ENCODE peak calls at places on chromosomes 7 and 10, in nine cellular contexts. One of them, this sample, is unnamed.

GRCh38 chr7:151017953-151018420 is 6.3 kb downstream of the ATG9B start:
- DNase-seq in heart left ventricle: peak
- DNase-seq in AG09309: no peak
- DNase-seq in BE2C: peak
- DNase-seq in ovary: peak
- DNase-seq in esophagus squamous epithelium: no peak
- DNase-seq in dorsolateral prefrontal cortex: peak
- DNase-seq in progenitor cell of endocrine pancreas: peak
- DNase-seq in IMR-90: peak
- DNase-seq in this sample: peak

GRCh38 chr10:60335708-60336107 is 54.0 kb downstream of the ANK3 start:
- DNase-seq in heart left ventricle: no peak
- DNase-seq in AG09309: no peak
- DNase-seq in BE2C: no peak
- DNase-seq in ovary: no peak
- DNase-seq in esophagus squamous epithelium: no peak
- DNase-seq in dorsolateral prefrontal cortex: no peak
- DNase-seq in progenitor cell of endocrine pancreas: no peak
- DNase-seq in IMR-90: no peak
- DNase-seq in this sample: no peak

GRCh38 chr7:140591178-140591902 is 49.3 kb downstream of the DENND2A start:
- DNase-seq in heart left ventricle: no peak
- DNase-seq in AG09309: no peak
- DNase-seq in BE2C: no peak
- DNase-seq in ovary: no peak
- DNase-seq in esophagus squamous epithelium: no peak
- DNase-seq in dorsolateral prefrontal cortex: no peak
- DNase-seq in progenitor cell of endocrine pancreas: no peak
- DNase-seq in IMR-90: peak
- DNase-seq in this sample: no peak

GRCh38 chr10:4710858-4711257 is 115.1 kb upstream of the AKR1E2 start:
- DNase-seq in heart left ventricle: no peak
- DNase-seq in AG09309: no peak
- DNase-seq in BE2C: no peak
- DNase-seq in ovary: no peak
- DNase-seq in esophagus squamous epithelium: no peak
- DNase-seq in dorsolateral prefrontal cortex: no peak
- DNase-seq in progenitor cell of endocrine pancreas: no peak
- DNase-seq in IMR-90: no peak
- DNase-seq in this sample: no peak

GRCh38 chr7:26397326-26397725 is 105.7 kb downstream of the SNX10 start:
- DNase-seq in heart left ventricle: no peak
- DNase-seq in AG09309: no peak
- DNase-seq in BE2C: no peak
- DNase-seq in ovary: no peak
- DNase-seq in esophagus squamous epithelium: no peak
- DNase-seq in dorsolateral prefrontal cortex: no peak
- DNase-seq in progenitor cell of endocrine pancreas: no peak
- DNase-seq in IMR-90: no peak
- DNase-seq in this sample: no peak

GRCh38 chr7:81209059-81209458 is 290.2 kb upstream of the SEMA3C start:
- DNase-seq in heart left ventricle: no peak
- DNase-seq in AG09309: no peak
- DNase-seq in BE2C: no peak
- DNase-seq in ovary: no peak
- DNase-seq in esophagus squamous epithelium: no peak
- DNase-seq in dorsolateral prefrontal cortex: no peak
- DNase-seq in progenitor cell of endocrine pancreas: no peak
- DNase-seq in IMR-90: peak
- DNase-seq in this sample: no peak

GRCh38 chr10:70433581-70434280 is 7.8 kb downstream of the NODAL start:
- DNase-seq in heart left ventricle: peak
- DNase-seq in AG09309: no peak
- DNase-seq in BE2C: peak
- DNase-seq in ovary: no peak
- DNase-seq in esophagus squamous epithelium: no peak
- DNase-seq in dorsolateral prefrontal cortex: no peak
- DNase-seq in progenitor cell of endocrine pancreas: no peak
- DNase-seq in IMR-90: peak
- DNase-seq in this sample: no peak

GRCh38 chr10:48604039-48604407 is 850 bp downstream of the ARHGAP22 start:
- DNase-seq in heart left ventricle: no peak
- DNase-seq in AG09309: no peak
- DNase-seq in BE2C: no peak
- DNase-seq in ovary: no peak
- DNase-seq in esophagus squamous epithelium: no peak
- DNase-seq in dorsolateral prefrontal cortex: no peak
- DNase-seq in progenitor cell of endocrine pancreas: no peak
- DNase-seq in IMR-90: no peak
- DNase-seq in this sample: no peak

GRCh38 chr7:112500619-112501018 is 19.8 kb downstream of the LSMEM1 start:
- DNase-seq in heart left ventricle: no peak
- DNase-seq in AG09309: no peak
- DNase-seq in BE2C: no peak
- DNase-seq in ovary: no peak
- DNase-seq in esophagus squamous epithelium: no peak
- DNase-seq in dorsolateral prefrontal cortex: no peak
- DNase-seq in progenitor cell of endocrine pancreas: no peak
- DNase-seq in IMR-90: no peak
- DNase-seq in this sample: no peak

GRCh38 chr10:78924319-78925003 is 144.3 kb upstream of the ZMIZ1 start:
- DNase-seq in heart left ventricle: no peak
- DNase-seq in AG09309: no peak
- DNase-seq in BE2C: no peak
- DNase-seq in ovary: no peak
- DNase-seq in esophagus squamous epithelium: no peak
- DNase-seq in dorsolateral prefrontal cortex: no peak
- DNase-seq in progenitor cell of endocrine pancreas: no peak
- DNase-seq in IMR-90: no peak
- DNase-seq in this sample: no peak

GRCh38 chr7:28889290-28889689 is 68.8 kb downstream of the TRIL start:
- DNase-seq in heart left ventricle: no peak
- DNase-seq in AG09309: no peak
- DNase-seq in BE2C: no peak
- DNase-seq in ovary: no peak
- DNase-seq in esophagus squamous epithelium: no peak
- DNase-seq in dorsolateral prefrontal cortex: no peak
- DNase-seq in progenitor cell of endocrine pancreas: no peak
- DNase-seq in IMR-90: no peak
- DNase-seq in this sample: no peak

GRCh38 chr7:5367661-5368060 is 56.0 kb downstream of the TNRC18 start:
- DNase-seq in heart left ventricle: no peak
- DNase-seq in AG09309: no peak
- DNase-seq in BE2C: no peak
- DNase-seq in ovary: no peak
- DNase-seq in esophagus squamous epithelium: no peak
- DNase-seq in dorsolateral prefrontal cortex: no peak
- DNase-seq in progenitor cell of endocrine pancreas: no peak
- DNase-seq in IMR-90: no peak
- DNase-seq in this sample: no peak

GRCh38 chr10:43257210-43258031 is 9.4 kb downstream of the RASGEF1A start:
- DNase-seq in heart left ventricle: no peak
- DNase-seq in AG09309: no peak
- DNase-seq in BE2C: no peak
- DNase-seq in ovary: peak
- DNase-seq in esophagus squamous epithelium: no peak
- DNase-seq in dorsolateral prefrontal cortex: no peak
- DNase-seq in progenitor cell of endocrine pancreas: peak
- DNase-seq in IMR-90: no peak
- DNase-seq in this sample: peak

GRCh38 chr10:43254199-43254730 is 12.6 kb downstream of the RASGEF1A start:
- DNase-seq in heart left ventricle: peak
- DNase-seq in AG09309: no peak
- DNase-seq in BE2C: no peak
- DNase-seq in ovary: no peak
- DNase-seq in esophagus squamous epithelium: no peak
- DNase-seq in dorsolateral prefrontal cortex: no peak
- DNase-seq in progenitor cell of endocrine pancreas: peak
- DNase-seq in IMR-90: no peak
- DNase-seq in this sample: no peak

GRCh38 chr10:43254881-43255643 is 11.8 kb downstream of the RASGEF1A start:
- DNase-seq in heart left ventricle: peak
- DNase-seq in AG09309: no peak
- DNase-seq in BE2C: no peak
- DNase-seq in ovary: no peak
- DNase-seq in esophagus squamous epithelium: no peak
- DNase-seq in dorsolateral prefrontal cortex: no peak
- DNase-seq in progenitor cell of endocrine pancreas: no peak
- DNase-seq in IMR-90: no peak
- DNase-seq in this sample: no peak

GRCh38 chr10:43256531-43257209 is 10.2 kb downstream of the RASGEF1A start:
- DNase-seq in heart left ventricle: no peak
- DNase-seq in AG09309: no peak
- DNase-seq in BE2C: no peak
- DNase-seq in ovary: no peak
- DNase-seq in esophagus squamous epithelium: no peak
- DNase-seq in dorsolateral prefrontal cortex: no peak
- DNase-seq in progenitor cell of endocrine pancreas: no peak
- DNase-seq in IMR-90: no peak
- DNase-seq in this sample: peak

GRCh38 chr10:43255644-43256431 is 11.0 kb downstream of the RASGEF1A start:
- DNase-seq in heart left ventricle: peak
- DNase-seq in AG09309: no peak
- DNase-seq in BE2C: peak
- DNase-seq in ovary: no peak
- DNase-seq in esophagus squamous epithelium: no peak
- DNase-seq in dorsolateral prefrontal cortex: no peak
- DNase-seq in progenitor cell of endocrine pancreas: peak
- DNase-seq in IMR-90: no peak
- DNase-seq in this sample: no peak
- TF ChIP-seq CTCF in heart left ventricle: no peak
- TF ChIP-seq CTCF in AG09309: peak
- TF ChIP-seq CTCF in BE2C: peak
- TF ChIP-seq CTCF in ovary: no peak
- TF ChIP-seq CTCF in esophagus squamous epithelium: no peak
- TF ChIP-seq CTCF in dorsolateral prefrontal cortex: peak
- TF ChIP-seq CTCF in progenitor cell of endocrine pancreas: peak
- TF ChIP-seq CTCF in IMR-90: peak
- TF ChIP-seq CTCF in this sample: peak

GRCh38 chr10:114822771-114823463 is 1.3 kb downstream of the FHIP2A start:
- DNase-seq in heart left ventricle: no peak
- DNase-seq in AG09309: no peak
- DNase-seq in BE2C: no peak
- DNase-seq in ovary: no peak
- DNase-seq in esophagus squamous epithelium: no peak
- DNase-seq in dorsolateral prefrontal cortex: no peak
- DNase-seq in progenitor cell of endocrine pancreas: no peak
- DNase-seq in IMR-90: peak
- DNase-seq in this sample: no peak

GRCh38 chr10:114821293-114821914 is at the start of gene FHIP2A:
- DNase-seq in heart left ventricle: peak
- DNase-seq in AG09309: no peak
- DNase-seq in BE2C: peak
- DNase-seq in ovary: peak
- DNase-seq in esophagus squamous epithelium: peak
- DNase-seq in dorsolateral prefrontal cortex: peak
- DNase-seq in progenitor cell of endocrine pancreas: peak
- DNase-seq in IMR-90: peak
- DNase-seq in this sample: peak

GRCh38 chr10:114824396-114824795 is 2.8 kb downstream of the FHIP2A start:
- DNase-seq in heart left ventricle: no peak
- DNase-seq in AG09309: no peak
- DNase-seq in BE2C: no peak
- DNase-seq in ovary: no peak
- DNase-seq in esophagus squamous epithelium: no peak
- DNase-seq in dorsolateral prefrontal cortex: no peak
- DNase-seq in progenitor cell of endocrine pancreas: no peak
- DNase-seq in IMR-90: peak
- DNase-seq in this sample: no peak

GRCh38 chr10:114819313-114819712 is 2.3 kb upstream of the FHIP2A start:
- DNase-seq in heart left ventricle: no peak
- DNase-seq in AG09309: no peak
- DNase-seq in BE2C: no peak
- DNase-seq in ovary: no peak
- DNase-seq in esophagus squamous epithelium: no peak
- DNase-seq in dorsolateral prefrontal cortex: no peak
- DNase-seq in progenitor cell of endocrine pancreas: no peak
- DNase-seq in IMR-90: no peak
- DNase-seq in this sample: no peak

DNA sequence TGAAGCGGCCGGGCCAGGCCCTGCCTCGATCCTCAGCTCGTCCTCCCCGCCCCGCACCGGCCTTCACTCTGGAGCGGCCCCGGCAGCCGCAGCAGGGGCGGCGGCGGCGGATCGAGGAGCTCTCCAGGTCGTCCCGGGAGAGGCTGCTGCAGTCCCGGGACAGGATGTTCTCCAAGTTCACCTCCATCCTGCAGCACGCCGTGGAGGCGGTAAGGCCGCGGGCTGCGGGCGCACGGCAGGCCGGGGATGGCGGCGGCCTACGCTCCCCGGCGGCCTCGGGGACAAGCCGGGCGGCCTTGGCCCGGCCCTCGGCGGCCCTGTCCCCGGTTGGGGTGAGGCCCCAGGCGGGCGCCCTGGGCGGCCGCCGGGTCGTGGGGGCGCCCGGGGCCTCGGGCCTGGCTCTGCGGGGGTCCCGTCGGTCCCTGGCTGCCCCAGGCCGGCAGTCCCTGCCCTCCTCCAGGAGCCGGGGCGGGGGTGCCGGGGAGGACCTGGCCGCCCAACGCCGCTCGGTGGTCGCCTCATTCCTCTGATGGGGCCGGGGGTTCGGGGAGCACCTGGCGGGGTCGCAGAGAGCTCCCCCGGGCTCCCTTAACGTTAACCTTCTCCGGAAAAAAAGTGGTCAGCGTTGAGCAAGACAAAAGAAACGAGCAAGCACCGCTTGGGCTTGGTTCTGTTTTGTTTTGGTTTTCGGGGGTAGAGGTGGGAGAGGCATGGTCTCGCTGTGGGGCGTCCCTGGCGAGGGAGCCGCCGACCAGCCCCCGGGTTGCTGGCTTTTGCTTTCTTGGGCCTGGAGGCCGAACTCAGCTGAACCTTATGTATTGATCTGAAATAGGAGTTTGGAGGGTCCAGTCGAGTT is 563 bp downstream of the FHIP2A start:
- DNase-seq in heart left ventricle: peak
- DNase-seq in AG09309: no peak
- DNase-seq in BE2C: peak
- DNase-seq in ovary: peak
- DNase-seq in esophagus squamous epithelium: no peak
- DNase-seq in dorsolateral prefrontal cortex: peak
- DNase-seq in progenitor cell of endocrine pancreas: peak
- DNase-seq in IMR-90: peak
- DNase-seq in this sample: peak
- TF ChIP-seq CTCF in heart left ventricle: no peak
- TF ChIP-seq CTCF in AG09309: no peak
- TF ChIP-seq CTCF in BE2C: no peak
- TF ChIP-seq CTCF in ovary: no peak
- TF ChIP-seq CTCF in esophagus squamous epithelium: no peak
- TF ChIP-seq CTCF in dorsolateral prefrontal cortex: no peak
- TF ChIP-seq CTCF in progenitor cell of endocrine pancreas: no peak
- TF ChIP-seq CTCF in IMR-90: no peak
- TF ChIP-seq CTCF in this sample: peak

GRCh38 chr10:593421-593820 is 96.0 kb downstream of the DIP2C start:
- DNase-seq in heart left ventricle: no peak
- DNase-seq in AG09309: no peak
- DNase-seq in BE2C: no peak
- DNase-seq in ovary: peak
- DNase-seq in esophagus squamous epithelium: no peak
- DNase-seq in dorsolateral prefrontal cortex: no peak
- DNase-seq in progenitor cell of endocrine pancreas: no peak
- DNase-seq in IMR-90: no peak
- DNase-seq in this sample: no peak
- TF ChIP-seq CTCF in heart left ventricle: no peak
- TF ChIP-seq CTCF in AG09309: no peak
- TF ChIP-seq CTCF in BE2C: no peak
- TF ChIP-seq CTCF in ovary: no peak
- TF ChIP-seq CTCF in esophagus squamous epithelium: no peak
- TF ChIP-seq CTCF in dorsolateral prefrontal cortex: no peak
- TF ChIP-seq CTCF in progenitor cell of endocrine pancreas: no peak
- TF ChIP-seq CTCF in IMR-90: no peak
- TF ChIP-seq CTCF in this sample: no peak

GRCh38 chr7:122887198-122887597 is 938 bp upstream of the CADPS2 start:
- DNase-seq in heart left ventricle: peak
- DNase-seq in AG09309: peak
- DNase-seq in BE2C: peak
- DNase-seq in ovary: peak
- DNase-seq in esophagus squamous epithelium: no peak
- DNase-seq in dorsolateral prefrontal cortex: peak
- DNase-seq in progenitor cell of endocrine pancreas: peak
- DNase-seq in IMR-90: peak
- DNase-seq in this sample: peak
- TF ChIP-seq CTCF in heart left ventricle: no peak
- TF ChIP-seq CTCF in AG09309: peak
- TF ChIP-seq CTCF in BE2C: peak
- TF ChIP-seq CTCF in ovary: no peak
- TF ChIP-seq CTCF in esophagus squamous epithelium: no peak
- TF ChIP-seq CTCF in dorsolateral prefrontal cortex: no peak
- TF ChIP-seq CTCF in progenitor cell of endocrine pancreas: no peak
- TF ChIP-seq CTCF in IMR-90: no peak
- TF ChIP-seq CTCF in this sample: no peak

This sample was measured in mesothelial cell of epicardium.